ENCODE peak calls at places on chromosomes 16 and 17, in eight cellular contexts. One of them, this sample, is unnamed.

GRCh38 chr17:14311979-14312378 is 11.1 kb downstream of the HS3ST3B1 start:
- DNase-seq in RWPE1: no peak
- DNase-seq in AG04449: no peak
- DNase-seq in Panc1: no peak
- DNase-seq in IMR-90: no peak
- DNase-seq in lung: no peak
- DNase-seq in neural crest cell: no peak
- DNase-seq in NB4: no peak
- DNase-seq in this sample: no peak

GRCh38 chr17:15651583-15652110 is 32.1 kb upstream of the FBXW10B start:
- DNase-seq in RWPE1: peak; percentile 92
- DNase-seq in AG04449: peak; percentile 91
- DNase-seq in Panc1: peak; percentile 98
- DNase-seq in IMR-90: peak; percentile 99
- DNase-seq in lung: peak; percentile 93
- DNase-seq in neural crest cell: peak; percentile 32
- DNase-seq in NB4: peak; percentile 98
- DNase-seq in this sample: peak; percentile 100

GRCh38 chr17:814371-814770 is 32.2 kb downstream of the MRM3 start:
- DNase-seq in RWPE1: no peak
- DNase-seq in AG04449: no peak
- DNase-seq in Panc1: no peak
- DNase-seq in IMR-90: no peak
- DNase-seq in lung: no peak
- DNase-seq in neural crest cell: no peak
- DNase-seq in NB4: no peak
- DNase-seq in this sample: no peak

GRCh38 chr17:60598001-60598736 is 1.8 kb upstream of the PPM1D start:
- DNase-seq in RWPE1: no peak
- DNase-seq in AG04449: no peak
- DNase-seq in Panc1: no peak
- DNase-seq in IMR-90: no peak
- DNase-seq in lung: no peak
- DNase-seq in neural crest cell: no peak
- DNase-seq in NB4: peak; percentile 65
- DNase-seq in this sample: no peak

GRCh38 chr16:53876811-53877210 is 172.9 kb downstream of the FTO start:
- DNase-seq in RWPE1: no peak
- DNase-seq in AG04449: no peak
- DNase-seq in Panc1: no peak
- DNase-seq in IMR-90: no peak
- DNase-seq in lung: no peak
- DNase-seq in neural crest cell: no peak
- DNase-seq in NB4: no peak
- DNase-seq in this sample: no peak

GRCh38 chr17:8681175-8681949 is 50.8 kb upstream of the MYH10 start:
- DNase-seq in RWPE1: no peak
- DNase-seq in AG04449: no peak
- DNase-seq in Panc1: no peak
- DNase-seq in IMR-90: peak; percentile 65
- DNase-seq in lung: no peak
- DNase-seq in neural crest cell: no peak
- DNase-seq in NB4: no peak
- DNase-seq in this sample: peak; percentile 20

GRCh38 chr16:88697116-88697830 is 8.9 kb downstream of the RNF166 start:
- DNase-seq in RWPE1: no peak
- DNase-seq in AG04449: no peak
- DNase-seq in Panc1: no peak
- DNase-seq in IMR-90: no peak
- DNase-seq in lung: no peak
- DNase-seq in neural crest cell: no peak
- DNase-seq in NB4: no peak
- DNase-seq in this sample: no peak

GRCh38 chr17:38572665-38573365 is 32.9 kb downstream of the SRCIN1 start:
- DNase-seq in RWPE1: no peak
- DNase-seq in AG04449: no peak
- DNase-seq in Panc1: no peak
- DNase-seq in IMR-90: no peak
- DNase-seq in lung: no peak
- DNase-seq in neural crest cell: peak; percentile 49
- DNase-seq in NB4: peak; percentile 30
- DNase-seq in this sample: no peak

GRCh38 chr17:64276961-64277505 is 14.0 kb upstream of the TEX2 start:
- DNase-seq in RWPE1: no peak
- DNase-seq in AG04449: no peak
- DNase-seq in Panc1: no peak
- DNase-seq in IMR-90: no peak
- DNase-seq in lung: no peak
- DNase-seq in neural crest cell: no peak
- DNase-seq in NB4: no peak
- DNase-seq in this sample: no peak

GRCh38 chr17:12813680-12814079 is 24.4 kb downstream of the ARHGAP44 start:
- DNase-seq in RWPE1: no peak
- DNase-seq in AG04449: no peak
- DNase-seq in Panc1: no peak
- DNase-seq in IMR-90: no peak
- DNase-seq in lung: no peak
- DNase-seq in neural crest cell: no peak
- DNase-seq in NB4: no peak
- DNase-seq in this sample: no peak

GRCh38 chr17:46135126-46135812 is 58.0 kb downstream of the KANSL1 start:
- DNase-seq in RWPE1: no peak
- DNase-seq in AG04449: no peak
- DNase-seq in Panc1: no peak
- DNase-seq in IMR-90: no peak
- DNase-seq in lung: no peak
- DNase-seq in neural crest cell: no peak
- DNase-seq in NB4: peak; percentile 58
- DNase-seq in this sample: no peak

GRCh38 chr17:80886641-80887573 is 104.7 kb upstream of the CHMP6 start:
- DNase-seq in RWPE1: no peak
- DNase-seq in AG04449: no peak
- DNase-seq in Panc1: no peak
- DNase-seq in IMR-90: no peak
- DNase-seq in lung: no peak
- DNase-seq in neural crest cell: no peak
- DNase-seq in NB4: no peak
- DNase-seq in this sample: no peak

GRCh38 chr17:7308625-7309433 is 1.4 kb downstream of the EIF5A start:
- DNase-seq in RWPE1: peak; percentile 81
- DNase-seq in AG04449: no peak
- DNase-seq in Panc1: no peak
- DNase-seq in IMR-90: peak; percentile 77
- DNase-seq in lung: peak; percentile 88
- DNase-seq in neural crest cell: peak; percentile 38
- DNase-seq in NB4: peak; percentile 84
- DNase-seq in this sample: peak; percentile 80

GRCh38 chr17:39357978-39358377 is 43.4 kb downstream of the FBXL20 start:
- DNase-seq in RWPE1: no peak
- DNase-seq in AG04449: no peak
- DNase-seq in Panc1: no peak
- DNase-seq in IMR-90: no peak
- DNase-seq in lung: no peak
- DNase-seq in neural crest cell: no peak
- DNase-seq in NB4: no peak
- DNase-seq in this sample: no peak

GRCh38 chr17:39653316-39653661 is 11.9 kb upstream of the TCAP start:
- DNase-seq in RWPE1: no peak
- DNase-seq in AG04449: no peak
- DNase-seq in Panc1: no peak
- DNase-seq in IMR-90: no peak
- DNase-seq in lung: no peak
- DNase-seq in neural crest cell: no peak
- DNase-seq in NB4: no peak
- DNase-seq in this sample: no peak

GRCh38 chr17:61511480-61512182 is 59.4 kb downstream of the TBX4 start:
- DNase-seq in RWPE1: no peak
- DNase-seq in AG04449: no peak
- DNase-seq in Panc1: no peak
- DNase-seq in IMR-90: no peak
- DNase-seq in lung: no peak
- DNase-seq in neural crest cell: no peak
- DNase-seq in NB4: no peak
- DNase-seq in this sample: no peak

GRCh38 chr17:37650419-37651003 is 7.3 kb upstream of the DDX52 start:
- DNase-seq in RWPE1: peak; percentile 39
- DNase-seq in AG04449: no peak
- DNase-seq in Panc1: no peak
- DNase-seq in IMR-90: peak; percentile 59
- DNase-seq in lung: no peak
- DNase-seq in neural crest cell: peak; percentile 27
- DNase-seq in NB4: peak; percentile 60
- DNase-seq in this sample: peak; percentile 42

GRCh38 chr16:51140112-51140511 is 11.0 kb downstream of the SALL1 start:
- DNase-seq in RWPE1: no peak
- DNase-seq in AG04449: no peak
- DNase-seq in Panc1: no peak
- DNase-seq in IMR-90: no peak
- DNase-seq in lung: no peak
- DNase-seq in neural crest cell: no peak
- DNase-seq in NB4: no peak
- DNase-seq in this sample: no peak
- TF ChIP-seq CTCF in RWPE1: no peak
- TF ChIP-seq CTCF in AG04449: no peak
- TF ChIP-seq CTCF in Panc1: no peak
- TF ChIP-seq CTCF in IMR-90: no peak
- TF ChIP-seq CTCF in lung: no peak
- TF ChIP-seq CTCF in neural crest cell: no peak
- TF ChIP-seq CTCF in NB4: no peak
- TF ChIP-seq CTCF in this sample: no peak

GRCh38 chr16:85590506-85590832 is 22.7 kb upstream of the GSE1 start:
- DNase-seq in RWPE1: no peak
- DNase-seq in AG04449: no peak
- DNase-seq in Panc1: no peak
- DNase-seq in IMR-90: no peak
- DNase-seq in lung: no peak
- DNase-seq in neural crest cell: no peak
- DNase-seq in NB4: no peak
- DNase-seq in this sample: no peak

GRCh38 chr16:85591381-85591780 is 21.7 kb upstream of the GSE1 start:
- DNase-seq in RWPE1: no peak
- DNase-seq in AG04449: no peak
- DNase-seq in Panc1: no peak
- DNase-seq in IMR-90: no peak
- DNase-seq in lung: no peak
- DNase-seq in neural crest cell: no peak
- DNase-seq in NB4: no peak
- DNase-seq in this sample: no peak

GRCh38 chr16:85587763-85588474 is 25.2 kb upstream of the GSE1 start:
- DNase-seq in RWPE1: no peak
- DNase-seq in AG04449: no peak
- DNase-seq in Panc1: no peak
- DNase-seq in IMR-90: no peak
- DNase-seq in lung: no peak
- DNase-seq in neural crest cell: no peak
- DNase-seq in NB4: no peak
- DNase-seq in this sample: no peak

GRCh38 chr16:85588562-85589503 is 24.3 kb upstream of the GSE1 start:
- DNase-seq in RWPE1: no peak
- DNase-seq in AG04449: no peak
- DNase-seq in Panc1: no peak
- DNase-seq in IMR-90: no peak
- DNase-seq in lung: no peak
- DNase-seq in neural crest cell: no peak
- DNase-seq in NB4: no peak
- DNase-seq in this sample: no peak

GRCh38 chr16:85589688-85590505 is 23.2 kb upstream of the GSE1 start:
- DNase-seq in RWPE1: no peak
- DNase-seq in AG04449: no peak
- DNase-seq in Panc1: no peak
- DNase-seq in IMR-90: no peak
- DNase-seq in lung: no peak
- DNase-seq in neural crest cell: no peak
- DNase-seq in NB4: no peak
- DNase-seq in this sample: no peak
- TF ChIP-seq CTCF in RWPE1: no peak
- TF ChIP-seq CTCF in AG04449: no peak
- TF ChIP-seq CTCF in Panc1: no peak
- TF ChIP-seq CTCF in IMR-90: no peak
- TF ChIP-seq CTCF in lung: no peak
- TF ChIP-seq CTCF in neural crest cell: no peak
- TF ChIP-seq CTCF in NB4: no peak
- TF ChIP-seq CTCF in this sample: no peak

DNA sequence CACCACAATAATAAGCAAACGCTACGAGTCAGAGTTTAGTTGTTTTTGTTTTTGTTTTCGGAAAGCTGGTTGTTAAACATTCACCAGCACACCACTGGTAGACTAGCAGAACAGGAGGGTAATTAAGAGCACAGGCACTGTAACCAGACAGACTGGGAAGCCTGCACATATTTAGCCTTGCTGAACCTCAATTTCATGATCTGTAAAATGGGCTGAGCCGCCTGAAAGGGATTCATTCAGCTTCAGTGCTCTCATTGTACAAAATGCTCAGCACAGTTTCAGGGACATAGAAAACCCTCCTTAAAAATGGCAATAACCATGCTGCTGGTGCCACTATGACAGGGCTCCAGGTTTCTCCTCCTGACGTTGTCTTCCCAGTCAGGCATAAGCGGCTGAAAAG is 66.4 kb downstream of the TMEM114 start:
- DNase-seq in RWPE1: no peak
- DNase-seq in AG04449: no peak
- DNase-seq in Panc1: no peak
- DNase-seq in IMR-90: no peak
- DNase-seq in lung: no peak
- DNase-seq in neural crest cell: no peak
- DNase-seq in NB4: no peak
- DNase-seq in this sample: no peak
- TF ChIP-seq CTCF in RWPE1: no peak
- TF ChIP-seq CTCF in AG04449: no peak
- TF ChIP-seq CTCF in Panc1: no peak
- TF ChIP-seq CTCF in IMR-90: no peak
- TF ChIP-seq CTCF in lung: no peak
- TF ChIP-seq CTCF in neural crest cell: no peak
- TF ChIP-seq CTCF in NB4: no peak
- TF ChIP-seq CTCF in this sample: no peak

DNA sequence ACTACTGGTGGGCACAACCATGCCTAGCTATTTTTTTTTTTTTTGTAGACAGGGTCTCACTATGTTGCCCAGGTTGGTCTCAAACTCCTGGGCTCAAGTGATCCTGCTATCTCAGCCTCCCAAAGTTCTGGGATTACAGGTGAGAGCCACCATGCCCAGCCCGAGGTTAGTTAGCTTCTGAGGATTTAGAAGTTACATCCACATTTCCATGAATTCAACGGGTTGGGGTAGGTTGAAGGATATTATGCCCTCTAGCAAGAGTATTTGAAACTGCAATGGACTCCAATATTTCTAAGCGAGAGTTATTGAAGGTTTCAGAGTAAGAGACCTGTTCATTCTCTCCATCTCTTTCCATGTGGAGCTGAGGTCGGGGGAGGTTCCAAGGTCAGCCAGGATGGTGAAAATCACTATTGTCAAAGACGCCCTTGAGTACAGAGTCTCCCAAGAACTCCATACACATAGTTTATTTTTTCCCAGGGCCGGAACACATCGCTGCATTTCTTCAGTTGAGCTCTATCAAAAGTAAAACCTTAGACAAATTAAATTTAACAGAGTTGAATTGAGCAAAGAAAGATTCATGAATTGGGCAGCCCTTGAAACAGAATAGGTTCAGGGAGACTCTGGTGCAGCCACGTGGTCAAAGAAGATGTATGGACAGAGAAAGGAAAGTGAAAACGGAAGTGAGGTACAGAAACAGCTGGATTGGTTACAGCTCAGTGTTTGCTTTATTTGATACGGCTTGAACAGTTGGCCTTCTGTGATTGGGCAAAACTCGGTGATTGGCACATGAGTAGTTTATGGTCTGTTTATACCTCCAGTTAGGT is 19.0 kb upstream of the ITPRIPL2 start:
- DNase-seq in RWPE1: no peak
- DNase-seq in AG04449: no peak
- DNase-seq in Panc1: peak; percentile 77
- DNase-seq in IMR-90: no peak
- DNase-seq in lung: no peak
- DNase-seq in neural crest cell: no peak
- DNase-seq in NB4: peak; percentile 22
- DNase-seq in this sample: peak; percentile 22
- TF ChIP-seq CTCF in RWPE1: no peak
- TF ChIP-seq CTCF in AG04449: no peak
- TF ChIP-seq CTCF in Panc1: peak; percentile 75
- TF ChIP-seq CTCF in IMR-90: no peak
- TF ChIP-seq CTCF in lung: no peak
- TF ChIP-seq CTCF in neural crest cell: no peak
- TF ChIP-seq CTCF in NB4: no peak
- TF ChIP-seq CTCF in this sample: peak; percentile 31